ENCODE peak calls at places on chromosomes 1 and 21, in five cellular contexts. G is K562, W is HepG2, Q is SK-N-SH, M is GM12878. K is an unnamed sample.
A peak's percentile ranks its signal among the peaks of the same experiment; 100 is the strongest.

GRCh38 chr1:41626616-41627375 is 142.3 kb upstream of the EDN2 start:
- DNase-seq in Q (no peak), M (peak; percentile 33), W (no peak), G (no peak), K (peak; percentile 31)

GRCh38 chr1:159986531-159986930 is 32.5 kb upstream of the SLAMF9 start:
- DNase-seq in G (no peak), M (no peak), Q (no peak), W (no peak), K (no peak)

GRCh38 chr1:200542162-200542561 is 78.4 kb downstream of the KIF14 start:
- DNase-seq in Q (no peak), G (no peak), M (no peak), W (no peak), K (no peak)

GRCh38 chr1:184160942-184161698 is 109.6 kb downstream of the TSEN15 start:
- DNase-seq in M (peak; percentile 42), W (no peak), Q (peak; percentile 30), G (no peak), K (peak; percentile 59)

GRCh38 chr1:29688477-29689365 is 452.4 kb downstream of the PTPRU start:
- DNase-seq in Q (no peak), W (no peak), G (peak; percentile 53), M (no peak), K (peak; percentile 88)

GRCh38 chr1:234609528-234610042 is 393 bp downstream of the IRF2BP2 start:
- DNase-seq in G (peak; percentile 56), W (no peak), M (no peak), Q (peak; percentile 76), K (no peak)

GRCh38 chr1:224170748-224171478 is 12.1 kb upstream of the DEGS1 start:
- DNase-seq in W (peak; percentile 13), Q (peak; percentile 23), M (no peak), G (peak; percentile 32), K (no peak)

GRCh38 chr1:25765910-25766645 is 33.9 kb upstream of the SELENON start:
- DNase-seq in G (no peak), M (no peak), Q (peak; percentile 64), W (no peak), K (no peak)

GRCh38 chr1:171313319-171313834 is 606 bp upstream of the FMO4 start:
- DNase-seq in G (no peak), W (no peak), M (no peak), Q (no peak), K (no peak)

GRCh38 chr1:941027-941587 is 17.4 kb downstream of the SAMD11 start:
- DNase-seq in G (no peak), Q (no peak), W (no peak), M (no peak), K (no peak)

GRCh38 chr1:111203681-111204210 is 3.3 kb upstream of the DENND2D start:
- DNase-seq in G (no peak), Q (peak; percentile 62), M (peak; percentile 77), W (no peak), K (no peak)

GRCh38 chr1:198601936-198602889 is 36.6 kb upstream of the PTPRC start:
- DNase-seq in M (no peak), W (no peak), G (no peak), Q (no peak), K (peak; percentile 17)

GRCh38 chr1:102219463-102219862 is 222.7 kb upstream of the OLFM3 start:
- DNase-seq in G (no peak), M (no peak), W (no peak), Q (no peak), K (no peak)

GRCh38 chr1:117683571-117684285 is 77.9 kb downstream of the TENT5C start:
- DNase-seq in W (no peak), M (no peak), Q (no peak), G (no peak), K (peak; percentile 37)

GRCh38 chr1:225949041-225949440 is 8.0 kb upstream of the LEFTY2 start:
- DNase-seq in G (no peak), Q (no peak), W (no peak), M (no peak), K (no peak)

GRCh38 chr21:29943885-29944284 is 4.1 kb upstream of the GRIK1 start:
- DNase-seq in M (no peak), W (no peak), G (peak; percentile 24), Q (peak; percentile 4), K (no peak)

GRCh38 chr1:201648066-201648910 is 109.4 kb downstream of the NAV1 start:
- DNase-seq in W (no peak), G (peak; percentile 81), Q (peak; percentile 87), M (no peak), K (peak; percentile 75)

GRCh38 chr1:117967900-117968299 is 38.4 kb downstream of the WDR3 start:
- DNase-seq in G (no peak), M (no peak), Q (peak; percentile 2), W (no peak), K (peak; percentile 15)

GRCh38 chr1:219179293-219179692 is 5.6 kb downstream of the LYPLAL1 start:
- DNase-seq in Q (no peak), W (no peak), M (no peak), G (no peak), K (peak; percentile 26)

GRCh38 chr1:13703558-13704485 is 3.8 kb downstream of the PRDM2 start:
- DNase-seq in G (no peak), Q (no peak), M (no peak), W (no peak), K (no peak)

GRCh38 chr1:159214149-159214760 is 9.6 kb downstream of the ACKR1 start:
- DNase-seq in Q (peak; percentile 65), W (peak; percentile 8), M (no peak), G (peak; percentile 49), K (peak; percentile 28)

GRCh38 chr1:15885701-15886612 is 38.5 kb downstream of the SPEN start:
- DNase-seq in G (peak; percentile 92), M (peak; percentile 36), Q (peak; percentile 91), W (peak; percentile 88), K (peak; percentile 86)
- H3K4me1 ChIP-seq in G (peaks cover 14% of the 10 kb centered on the region), M (peaks cover 24% of the 10 kb centered on the region), Q (peaks cover 7% of the 10 kb centered on the region), W (peaks cover 26% of the 10 kb centered on the region), K (peaks cover 4% of the 10 kb centered on the region)

GRCh38 chr1:51768971-51769601 is 109.4 kb downstream of the NRDC start:
- DNase-seq in Q (peak; percentile 58), G (peak; percentile 66), M (no peak), W (peak; percentile 58), K (peak; percentile 80)
- TF ChIP-seq MXI1 in Q (no peak), G (no peak), M (no peak), W (no peak), K (no peak)

GRCh38 chr21:42236693-42237092 is 17.8 kb downstream of the ABCG1 start:
- DNase-seq in M (no peak), W (no peak), G (no peak), Q (no peak), K (no peak)
- H3K4me1 ChIP-seq in M (peaks cover 71% of the 10 kb centered on the region), W (peaks cover 35% of the 10 kb centered on the region), G (peaks cover 17% of the 10 kb centered on the region), Q (peaks cover 46% of the 10 kb centered on the region), K (peaks cover 21% of the 10 kb centered on the region)

GRCh38 chr1:77636864-77637263 is 45.6 kb downstream of the ZZZ3 start:
- DNase-seq in Q (no peak), M (no peak), G (no peak), W (no peak), K (no peak)

GRCh38 chr1:77631302-77631701 is 51.2 kb downstream of the ZZZ3 start:
- DNase-seq in Q (no peak), G (no peak), M (no peak), W (no peak), K (no peak)

GRCh38 chr1:77631751-77632150 is 50.7 kb downstream of the ZZZ3 start:
- DNase-seq in M (no peak), G (no peak), W (no peak), Q (no peak), K (no peak)

GRCh38 chr1:77627965-77628570 is 54.4 kb downstream of the ZZZ3 start:
- DNase-seq in W (no peak), M (no peak), G (no peak), Q (no peak), K (no peak)

DNA sequence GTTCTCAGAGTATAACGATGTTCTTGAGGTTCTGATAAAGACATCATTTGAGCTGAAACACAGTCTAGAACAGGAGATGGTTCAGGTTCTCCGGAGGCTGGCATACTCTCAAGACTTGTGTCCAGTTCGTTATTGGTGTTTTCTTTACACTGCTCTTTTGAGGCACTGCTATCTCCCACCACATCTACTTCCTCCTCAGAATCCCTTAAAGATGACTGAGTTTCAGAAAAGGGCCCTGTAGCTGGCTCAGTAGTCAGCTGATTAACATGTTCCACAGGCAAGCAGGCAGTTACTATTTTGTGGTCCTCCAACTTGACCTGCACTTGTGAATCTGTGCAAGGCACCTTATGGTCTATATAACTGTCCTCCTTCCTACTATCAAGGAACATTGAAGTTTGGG is 50.2 kb downstream of the ZZZ3 start:
- DNase-seq in Q (no peak), G (no peak), M (no peak), W (no peak), K (no peak)
- TF ChIP-seq MXI1 in Q (no peak), G (no peak), M (no peak), W (no peak), K (no peak)

GRCh38 chr1:203692565-203693470 is 66.2 kb downstream of the ATP2B4 start:
- DNase-seq in W (no peak), M (no peak), G (peak; percentile 86), Q (no peak), K (peak; percentile 96)
- H3K4me1 ChIP-seq in W (no peaks in the 10 kb centered on the region), M (no peaks in the 10 kb centered on the region), G (peaks cover 19% of the 10 kb centered on the region), Q (peaks cover 21% of the 10 kb centered on the region), K (peaks cover 14% of the 10 kb centered on the region)

GRCh38 chr1:9355503-9355902 is 62.8 kb downstream of the SPSB1 start:
- DNase-seq in M (no peak), G (no peak), Q (no peak), W (no peak), K (no peak)

GRCh38 chr1:9350011-9350907 is 57.6 kb downstream of the SPSB1 start:
- DNase-seq in W (no peak), Q (no peak), G (no peak), M (no peak), K (peak; percentile 65)

GRCh38 chr1:9350960-9351359 is 58.3 kb downstream of the SPSB1 start:
- DNase-seq in G (no peak), Q (no peak), W (no peak), M (no peak), K (no peak)

GRCh38 chr1:9351654-9352271 is 59.1 kb downstream of the SPSB1 start:
- DNase-seq in W (no peak), M (no peak), Q (no peak), G (no peak), K (no peak)

DNA sequence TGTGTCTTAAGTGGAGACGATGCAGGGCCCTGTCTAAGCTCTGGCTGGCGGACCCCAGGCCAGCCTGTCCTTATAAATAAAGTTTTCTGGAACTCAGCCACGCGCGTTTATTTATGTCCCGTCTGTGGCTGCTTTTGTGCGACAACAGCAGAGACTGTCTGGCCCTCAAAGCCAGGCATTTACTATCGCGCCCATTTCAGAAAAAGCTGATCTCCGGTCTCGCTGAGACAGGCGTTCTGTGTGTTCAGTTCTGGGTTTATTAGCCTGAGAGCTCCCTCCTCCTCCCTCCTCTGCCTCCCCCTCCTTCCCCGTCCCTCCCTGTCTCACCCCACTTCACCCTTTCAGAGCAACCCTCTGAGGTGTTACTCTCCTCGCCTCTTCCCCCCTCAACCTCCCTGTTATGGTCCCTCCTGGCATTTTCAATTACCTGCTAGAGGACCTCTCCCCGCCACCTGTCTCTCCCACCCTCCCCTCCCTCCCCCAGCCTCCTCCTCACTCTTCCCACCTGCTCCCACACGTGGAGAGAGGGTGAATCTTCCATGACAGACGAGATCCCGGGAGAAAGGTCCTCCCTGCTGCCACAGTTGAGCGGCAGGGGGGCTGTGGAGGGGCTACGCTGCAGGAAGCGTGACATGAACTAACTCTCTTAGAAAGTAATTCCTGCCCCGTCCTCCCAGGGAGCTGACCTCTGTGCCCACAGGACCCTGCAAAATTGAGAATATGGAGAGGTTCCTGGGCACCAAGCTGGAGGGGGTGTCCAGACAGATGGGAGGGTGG is 59.9 kb downstream of the SPSB1 start:
- DNase-seq in Q (no peak), G (no peak), W (no peak), M (no peak), K (no peak)
- TF ChIP-seq MXI1 in Q (no peak), G (no peak), W (no peak), M (no peak), K (no peak)